ENCODE peak calls at places on chromosomes 16 and 17, in five cellular contexts. O is left colon; P is KG1; I is nucleus accumbens; A is effector memory CD8-positive, alpha-beta T cell. F is an unnamed sample.
A peak's percentile ranks its signal among the peaks of the same experiment; 100 is the strongest.

GRCh38 chr17:1643293-1643998 is 2.1 kb downstream of the SCARF1 start:
- DNase-seq in O (peak; percentile 81), P (no peak), I (no peak), A (peak; percentile 54), F (peak; percentile 44)

GRCh38 chr17:78144146-78144719 is 2.0 kb upstream of the C17orf99 start:
- DNase-seq in O (peak; percentile 83), P (peak; percentile 44), I (peak; percentile 39), A (no peak), F (no peak)

GRCh38 chr17:42198897-42199296 is 4.6 kb upstream of the GHDC start:
- DNase-seq in O (no peak), P (no peak), I (no peak), A (no peak), F (no peak)

GRCh38 chr16:20300312-20301097 is 26.8 kb downstream of the GP2 start:
- DNase-seq in O (peak; percentile 27), P (no peak), I (no peak), A (no peak), F (no peak)

GRCh38 chr17:39755550-39756375 is 18.0 kb downstream of the GRB7 start:
- DNase-seq in O (no peak), P (no peak), I (no peak), A (peak; percentile 60), F (peak; percentile 42)

GRCh38 chr17:28887871-28888471 is 9.6 kb downstream of the FLOT2 start:
- DNase-seq in O (no peak), P (no peak), I (no peak), A (no peak), F (no peak)

GRCh38 chr16:55871411-55872038 is 3.6 kb downstream of the CES5A start:
- DNase-seq in O (no peak), P (no peak), I (no peak), A (no peak), F (no peak)

GRCh38 chr17:1592751-1593629 is 30.4 kb upstream of the PITPNA start:
- DNase-seq in O (peak; percentile 91), P (no peak), I (no peak), A (no peak), F (no peak)

GRCh38 chr17:47276868-47277267 is 23.2 kb downstream of the ITGB3 start:
- DNase-seq in O (peak; percentile 76), P (no peak), I (no peak), A (no peak), F (no peak)

GRCh38 chr17:45143767-45144198 is 4.5 kb upstream of the HEXIM1 start:
- DNase-seq in O (peak; percentile 86), P (no peak), I (peak; percentile 59), A (no peak), F (no peak)

GRCh38 chr16:116015-116414 is 22.5 kb downstream of the NPRL3 start:
- DNase-seq in O (no peak), P (no peak), I (no peak), A (no peak), F (no peak)

GRCh38 chr17:9436629-9437028 is 139.0 kb downstream of the STX8 start:
- DNase-seq in O (no peak), P (no peak), I (no peak), A (no peak), F (no peak)

GRCh38 chr17:14737984-14738651 is 437.2 kb downstream of the HS3ST3B1 start:
- DNase-seq in O (peak; percentile 33), P (no peak), I (no peak), A (no peak), F (no peak)

GRCh38 chr17:27633312-27634025 is 2.5 kb downstream of the LGALS9 start:
- DNase-seq in O (peak; percentile 60), P (no peak), I (no peak), A (no peak), F (no peak)